ENCODE peak calls at places on chromosomes 2 and 18, in five cellular contexts. E, X, O, J and K are unnamed samples.

GRCh38 chr2:222336442-222336841 is 37.6 kb upstream of the PAX3 start:
- DNase-seq in X (no peak), O (no peak), E (no peak), J (no peak), K (no peak)

GRCh38 chr2:217256261-217256660 is 396.4 kb upstream of the TNP1 start:
- DNase-seq in X (no peak), E (no peak), J (no peak), O (no peak), K (no peak)

GRCh38 chr2:98866033-98866432 is 70.0 kb downstream of the CRACDL start:
- DNase-seq in E (no peak), O (no peak), X (peak), J (no peak), K (no peak)

GRCh38 chr2:200156140-200156858 is 150.2 kb upstream of the SPATS2L start:
- DNase-seq in J (peak), E (no peak), O (no peak), X (no peak), K (peak)

GRCh38 chr2:229553091-229553490 is 161.3 kb downstream of the DNER start:
- DNase-seq in X (no peak), E (no peak), O (no peak), J (no peak), K (peak)

GRCh38 chr18:11883153-11883552 is 25.0 kb downstream of the MPPE1 start:
- DNase-seq in E (peak), J (no peak), X (peak), O (no peak), K (no peak)

GRCh38 chr2:174778479-174778962 is 14.2 kb upstream of the CHRNA1 start:
- DNase-seq in X (peak), J (no peak), E (peak), O (peak), K (peak)

GRCh38 chr18:51196116-51196810 is 1.2 kb downstream of the MEX3C start:
- DNase-seq in X (no peak), J (peak), O (peak), E (peak), K (peak)

GRCh38 chr2:189253841-189254240 is 74.3 kb upstream of the COL5A2 start:
- DNase-seq in J (no peak), X (no peak), E (no peak), O (no peak), K (no peak)

GRCh38 chr2:11040992-11041391 is 114.3 kb upstream of the SLC66A3 start:
- DNase-seq in O (no peak), X (no peak), J (no peak), E (no peak), K (no peak)

GRCh38 chr18:48303883-48304282 is 105.3 kb downstream of the ZBTB7C start:
- DNase-seq in J (no peak), X (no peak), E (no peak), O (no peak), K (no peak)

GRCh38 chr18:50956116-50956515 is 11.7 kb upstream of the ELAC1 start:
- DNase-seq in X (no peak), E (no peak), J (no peak), O (no peak), K (no peak)